ENCODE peak calls at places on chromosomes 3 and 15, in seven cellular contexts. One of them, this sample, is unnamed.

GRCh38 chr3:142963266-142964149 is at the start of gene PAQR9:
- DNase-seq in HTR-8/SVneo: peak; percentile 18
- DNase-seq in DMS153: no peak
- DNase-seq in GM06990: no peak
- DNase-seq in activated CD8-positive, alpha-beta T cell treated with anti-CD3 and anti-CD28 coated beads, Interleukin-2, amount 10 ng/mL, durations not matched to agents 7 days and 5 days: no peak
- DNase-seq in SHP77: no peak
- DNase-seq in cardiac fibroblast: no peak
- DNase-seq in this sample: peak; percentile 80

GRCh38 chr3:86554346-86554745 is 436.6 kb downstream of the VGLL3 start:
- DNase-seq in HTR-8/SVneo: no peak
- DNase-seq in DMS153: no peak
- DNase-seq in GM06990: no peak
- DNase-seq in activated CD8-positive, alpha-beta T cell treated with anti-CD3 and anti-CD28 coated beads, Interleukin-2, amount 10 ng/mL, durations not matched to agents 7 days and 5 days: no peak
- DNase-seq in SHP77: no peak
- DNase-seq in cardiac fibroblast: no peak
- DNase-seq in this sample: no peak

GRCh38 chr15:96350884-96351639 is 20.6 kb downstream of the NR2F2 start:
- DNase-seq in HTR-8/SVneo: no peak
- DNase-seq in DMS153: no peak
- DNase-seq in GM06990: no peak
- DNase-seq in activated CD8-positive, alpha-beta T cell treated with anti-CD3 and anti-CD28 coated beads, Interleukin-2, amount 10 ng/mL, durations not matched to agents 7 days and 5 days: no peak
- DNase-seq in SHP77: no peak
- DNase-seq in cardiac fibroblast: no peak
- DNase-seq in this sample: no peak

GRCh38 chr15:81897011-81897677 is 148.7 kb downstream of the MEX3B start:
- DNase-seq in HTR-8/SVneo: peak; percentile 75
- DNase-seq in DMS153: no peak
- DNase-seq in GM06990: no peak
- DNase-seq in activated CD8-positive, alpha-beta T cell treated with anti-CD3 and anti-CD28 coated beads, Interleukin-2, amount 10 ng/mL, durations not matched to agents 7 days and 5 days: no peak
- DNase-seq in SHP77: no peak
- DNase-seq in cardiac fibroblast: peak; percentile 40
- DNase-seq in this sample: no peak

GRCh38 chr3:51948016-51948580 is 5.9 kb downstream of the PARP3 start:
- DNase-seq in HTR-8/SVneo: no peak
- DNase-seq in DMS153: no peak
- DNase-seq in GM06990: no peak
- DNase-seq in activated CD8-positive, alpha-beta T cell treated with anti-CD3 and anti-CD28 coated beads, Interleukin-2, amount 10 ng/mL, durations not matched to agents 7 days and 5 days: no peak
- DNase-seq in SHP77: no peak
- DNase-seq in cardiac fibroblast: no peak
- DNase-seq in this sample: no peak

GRCh38 chr15:99424131-99424571 is 141.6 kb upstream of the MEF2A start:
- DNase-seq in HTR-8/SVneo: no peak
- DNase-seq in DMS153: no peak
- DNase-seq in GM06990: no peak
- DNase-seq in activated CD8-positive, alpha-beta T cell treated with anti-CD3 and anti-CD28 coated beads, Interleukin-2, amount 10 ng/mL, durations not matched to agents 7 days and 5 days: no peak
- DNase-seq in SHP77: no peak
- DNase-seq in cardiac fibroblast: no peak
- DNase-seq in this sample: no peak

GRCh38 chr15:85044251-85044853 is 62.7 kb downstream of the PDE8A start:
- DNase-seq in HTR-8/SVneo: peak; percentile 32
- DNase-seq in DMS153: peak; percentile 1
- DNase-seq in GM06990: no peak
- DNase-seq in activated CD8-positive, alpha-beta T cell treated with anti-CD3 and anti-CD28 coated beads, Interleukin-2, amount 10 ng/mL, durations not matched to agents 7 days and 5 days: peak; percentile 59
- DNase-seq in SHP77: no peak
- DNase-seq in cardiac fibroblast: peak; percentile 85
- DNase-seq in this sample: no peak

GRCh38 chr3:111509308-111509707 is 32.7 kb upstream of the CD96 start:
- DNase-seq in HTR-8/SVneo: no peak
- DNase-seq in DMS153: no peak
- DNase-seq in GM06990: no peak
- DNase-seq in activated CD8-positive, alpha-beta T cell treated with anti-CD3 and anti-CD28 coated beads, Interleukin-2, amount 10 ng/mL, durations not matched to agents 7 days and 5 days: no peak
- DNase-seq in SHP77: no peak
- DNase-seq in cardiac fibroblast: no peak
- DNase-seq in this sample: no peak

GRCh38 chr15:35514759-35515158 is 31.2 kb downstream of the DPH6 start:
- DNase-seq in HTR-8/SVneo: no peak
- DNase-seq in DMS153: no peak
- DNase-seq in GM06990: no peak
- DNase-seq in activated CD8-positive, alpha-beta T cell treated with anti-CD3 and anti-CD28 coated beads, Interleukin-2, amount 10 ng/mL, durations not matched to agents 7 days and 5 days: no peak
- DNase-seq in SHP77: no peak
- DNase-seq in cardiac fibroblast: peak; percentile 41
- DNase-seq in this sample: no peak

GRCh38 chr3:173614528-173614927 is 217.0 kb downstream of the NLGN1 start:
- DNase-seq in HTR-8/SVneo: no peak
- DNase-seq in DMS153: no peak
- DNase-seq in GM06990: no peak
- DNase-seq in activated CD8-positive, alpha-beta T cell treated with anti-CD3 and anti-CD28 coated beads, Interleukin-2, amount 10 ng/mL, durations not matched to agents 7 days and 5 days: no peak
- DNase-seq in SHP77: no peak
- DNase-seq in cardiac fibroblast: no peak
- DNase-seq in this sample: no peak

GRCh38 chr3:194296448-194296831 is 54.7 kb downstream of the CPN2 start:
- DNase-seq in HTR-8/SVneo: peak; percentile 93
- DNase-seq in DMS153: no peak
- DNase-seq in GM06990: no peak
- DNase-seq in activated CD8-positive, alpha-beta T cell treated with anti-CD3 and anti-CD28 coated beads, Interleukin-2, amount 10 ng/mL, durations not matched to agents 7 days and 5 days: no peak
- DNase-seq in SHP77: no peak
- DNase-seq in cardiac fibroblast: peak; percentile 95
- DNase-seq in this sample: no peak

GRCh38 chr3:190038050-190038631 is 82.6 kb downstream of the P3H2 start:
- DNase-seq in HTR-8/SVneo: peak; percentile 80
- DNase-seq in DMS153: peak; percentile 70
- DNase-seq in GM06990: no peak
- DNase-seq in activated CD8-positive, alpha-beta T cell treated with anti-CD3 and anti-CD28 coated beads, Interleukin-2, amount 10 ng/mL, durations not matched to agents 7 days and 5 days: no peak
- DNase-seq in SHP77: no peak
- DNase-seq in cardiac fibroblast: peak; percentile 80
- DNase-seq in this sample: no peak

GRCh38 chr3:115270849-115271248 is 123.8 kb upstream of the ZBTB20 start:
- DNase-seq in HTR-8/SVneo: no peak
- DNase-seq in DMS153: no peak
- DNase-seq in GM06990: no peak
- DNase-seq in activated CD8-positive, alpha-beta T cell treated with anti-CD3 and anti-CD28 coated beads, Interleukin-2, amount 10 ng/mL, durations not matched to agents 7 days and 5 days: no peak
- DNase-seq in SHP77: no peak
- DNase-seq in cardiac fibroblast: no peak
- DNase-seq in this sample: no peak

GRCh38 chr3:149145926-149146325 is 16.5 kb downstream of the HPS3 start:
- DNase-seq in HTR-8/SVneo: no peak
- DNase-seq in DMS153: no peak
- DNase-seq in GM06990: peak; percentile 63
- DNase-seq in activated CD8-positive, alpha-beta T cell treated with anti-CD3 and anti-CD28 coated beads, Interleukin-2, amount 10 ng/mL, durations not matched to agents 7 days and 5 days: no peak
- DNase-seq in SHP77: no peak
- DNase-seq in cardiac fibroblast: no peak
- DNase-seq in this sample: no peak

GRCh38 chr3:148466143-148466542 is 231.6 kb upstream of the AGTR1 start:
- DNase-seq in HTR-8/SVneo: peak; percentile 3
- DNase-seq in DMS153: no peak
- DNase-seq in GM06990: no peak
- DNase-seq in activated CD8-positive, alpha-beta T cell treated with anti-CD3 and anti-CD28 coated beads, Interleukin-2, amount 10 ng/mL, durations not matched to agents 7 days and 5 days: no peak
- DNase-seq in SHP77: no peak
- DNase-seq in cardiac fibroblast: peak; percentile 3
- DNase-seq in this sample: no peak

GRCh38 chr15:42994546-42994945 is 74.0 kb upstream of the TTBK2 start:
- DNase-seq in HTR-8/SVneo: no peak
- DNase-seq in DMS153: no peak
- DNase-seq in GM06990: no peak
- DNase-seq in activated CD8-positive, alpha-beta T cell treated with anti-CD3 and anti-CD28 coated beads, Interleukin-2, amount 10 ng/mL, durations not matched to agents 7 days and 5 days: no peak
- DNase-seq in SHP77: no peak
- DNase-seq in cardiac fibroblast: peak; percentile 50
- DNase-seq in this sample: no peak

GRCh38 chr3:4935347-4935746 is 43.9 kb upstream of the BHLHE40 start:
- DNase-seq in HTR-8/SVneo: no peak
- DNase-seq in DMS153: no peak
- DNase-seq in GM06990: peak; percentile 52
- DNase-seq in activated CD8-positive, alpha-beta T cell treated with anti-CD3 and anti-CD28 coated beads, Interleukin-2, amount 10 ng/mL, durations not matched to agents 7 days and 5 days: peak; percentile 52
- DNase-seq in SHP77: no peak
- DNase-seq in cardiac fibroblast: no peak
- DNase-seq in this sample: no peak

GRCh38 chr3:125129512-125129962 is 73.7 kb upstream of the HEG1 start:
- DNase-seq in HTR-8/SVneo: peak; percentile 90
- DNase-seq in DMS153: peak; percentile 19
- DNase-seq in GM06990: no peak
- DNase-seq in activated CD8-positive, alpha-beta T cell treated with anti-CD3 and anti-CD28 coated beads, Interleukin-2, amount 10 ng/mL, durations not matched to agents 7 days and 5 days: no peak
- DNase-seq in SHP77: peak; percentile 87
- DNase-seq in cardiac fibroblast: peak; percentile 97
- DNase-seq in this sample: no peak

GRCh38 chr3:153087595-153088566 is 74.1 kb upstream of the RAP2B start:
- DNase-seq in HTR-8/SVneo: no peak
- DNase-seq in DMS153: no peak
- DNase-seq in GM06990: no peak
- DNase-seq in activated CD8-positive, alpha-beta T cell treated with anti-CD3 and anti-CD28 coated beads, Interleukin-2, amount 10 ng/mL, durations not matched to agents 7 days and 5 days: no peak
- DNase-seq in SHP77: no peak
- DNase-seq in cardiac fibroblast: peak; percentile 47
- DNase-seq in this sample: no peak

GRCh38 chr3:73418636-73419035 is 206.1 kb downstream of the PDZRN3 start:
- DNase-seq in HTR-8/SVneo: no peak
- DNase-seq in DMS153: no peak
- DNase-seq in GM06990: no peak
- DNase-seq in activated CD8-positive, alpha-beta T cell treated with anti-CD3 and anti-CD28 coated beads, Interleukin-2, amount 10 ng/mL, durations not matched to agents 7 days and 5 days: no peak
- DNase-seq in SHP77: no peak
- DNase-seq in cardiac fibroblast: no peak
- DNase-seq in this sample: no peak